ENCODE peak calls at places on chromosome 12, in four cellular contexts. M, J, X and Z are unnamed samples.

GRCh38 chr12:104938371-104938770 is 19.7 kb downstream of the SLC41A2 start:
- DNase-seq in M (no peak), J (no peak), X (no peak), Z (no peak)

GRCh38 chr12:6266431-6267006 is 44.0 kb upstream of the PLEKHG6 start:
- DNase-seq in M (no peak), J (no peak), X (no peak), Z (no peak)

GRCh38 chr12:54390668-54391551 is 6.4 kb upstream of the ZNF385A start:
- DNase-seq in M (peak; percentile 46), J (no peak), X (no peak), Z (peak; percentile 62)

GRCh38 chr12:53221203-53222076 is 10.6 kb downstream of the RARG start:
- DNase-seq in M (peak; percentile 81), J (no peak), X (peak; percentile 76), Z (peak; percentile 88)

GRCh38 chr12:64332938-64333337 is 57.6 kb downstream of the C12orf56 start:
- DNase-seq in M (no peak), J (no peak), X (no peak), Z (no peak)

GRCh38 chr12:57604454-57605307 is at the start of gene DTX3:
- DNase-seq in M (peak; percentile 34), J (no peak), X (peak; percentile 62), Z (peak; percentile 58)

GRCh38 chr12:96985515-96986362 is 78.7 kb downstream of the NEDD1 start:
- DNase-seq in M (no peak), J (no peak), X (no peak), Z (no peak)

GRCh38 chr12:120542166-120542565 is 8.0 kb downstream of the RNF10 start:
- DNase-seq in M (no peak), J (no peak), X (no peak), Z (no peak)

DNA sequence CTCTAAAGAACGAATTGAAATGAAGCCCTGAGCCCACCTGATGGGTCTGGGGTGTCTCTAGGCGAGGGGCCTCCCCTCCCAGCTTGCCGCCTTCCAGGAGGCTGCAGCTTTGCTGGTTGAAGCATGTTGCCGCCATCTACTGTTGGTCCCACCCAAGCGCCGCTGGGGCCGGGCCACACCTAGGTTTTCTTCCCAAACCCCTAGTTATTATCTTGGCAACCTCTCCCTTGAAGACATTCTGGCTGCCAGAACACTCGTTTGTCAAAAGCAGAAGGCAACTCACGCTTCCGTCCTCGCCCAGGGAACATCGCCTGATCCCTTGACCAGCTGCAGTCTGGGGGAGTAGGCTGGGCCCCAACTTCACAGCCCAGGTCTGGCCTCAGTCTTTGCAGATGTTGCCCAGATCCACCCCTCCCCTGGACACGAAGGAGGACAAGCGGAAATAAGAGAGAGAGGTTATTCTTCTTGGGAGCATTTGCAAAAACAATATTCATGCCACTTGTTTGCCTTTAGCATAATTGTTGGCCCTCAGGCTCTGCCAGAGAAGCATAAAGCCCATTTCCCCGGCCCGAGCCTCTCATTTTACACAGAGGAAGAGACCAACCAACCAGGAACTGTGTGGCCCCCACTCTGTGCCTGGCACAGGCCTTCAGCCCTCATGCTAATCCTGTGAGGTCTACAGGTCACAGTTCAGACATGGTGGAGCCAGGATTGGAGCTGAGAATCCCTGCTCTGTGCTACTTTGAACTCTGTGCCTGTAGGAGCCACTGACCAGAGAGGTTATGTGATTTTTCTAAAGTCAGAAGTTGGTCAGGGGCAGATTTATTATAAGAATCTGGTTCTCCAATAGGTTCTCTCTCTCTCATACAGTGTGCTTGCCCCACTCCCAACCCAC is 6.7 kb downstream of the EMP1 start:
- DNase-seq in M (peak; percentile 64), J (no peak), X (peak; percentile 55), Z (no peak)
- H3K4me1 ChIP-seq in M (peaks cover 3% of the 10 kb centered on the region), J (no peaks in the 10 kb centered on the region), X (peaks cover 50% of the 10 kb centered on the region), Z (peaks cover 2% of the 10 kb centered on the region)

GRCh38 chr12:1937481-1938224 is 19.2 kb upstream of the CACNA2D4 start:
- DNase-seq in M (no peak), J (no peak), X (no peak), Z (no peak)
- H3K27ac ChIP-seq in M (peak overlapping the region; percentile 72), J (peak overlapping the region; percentile 74), X (peak overlapping the region; percentile 58), Z (no peak overlapping the region)

GRCh38 chr12:13359636-13360035 is 163.1 kb downstream of the EMP1 start:
- DNase-seq in M (no peak), J (no peak), X (no peak), Z (no peak)

GRCh38 chr12:13362260-13362841 is 165.8 kb downstream of the EMP1 start:
- DNase-seq in M (peak; percentile 50), J (no peak), X (peak; percentile 34), Z (no peak)

GRCh38 chr12:13358391-13358905 is 161.9 kb downstream of the EMP1 start:
- DNase-seq in M (no peak), J (no peak), X (no peak), Z (no peak)
- H3K4me3 ChIP-seq in M (no peak overlapping the region), J (no peak overlapping the region), X (no peak overlapping the region), Z (no peak overlapping the region)

DNA sequence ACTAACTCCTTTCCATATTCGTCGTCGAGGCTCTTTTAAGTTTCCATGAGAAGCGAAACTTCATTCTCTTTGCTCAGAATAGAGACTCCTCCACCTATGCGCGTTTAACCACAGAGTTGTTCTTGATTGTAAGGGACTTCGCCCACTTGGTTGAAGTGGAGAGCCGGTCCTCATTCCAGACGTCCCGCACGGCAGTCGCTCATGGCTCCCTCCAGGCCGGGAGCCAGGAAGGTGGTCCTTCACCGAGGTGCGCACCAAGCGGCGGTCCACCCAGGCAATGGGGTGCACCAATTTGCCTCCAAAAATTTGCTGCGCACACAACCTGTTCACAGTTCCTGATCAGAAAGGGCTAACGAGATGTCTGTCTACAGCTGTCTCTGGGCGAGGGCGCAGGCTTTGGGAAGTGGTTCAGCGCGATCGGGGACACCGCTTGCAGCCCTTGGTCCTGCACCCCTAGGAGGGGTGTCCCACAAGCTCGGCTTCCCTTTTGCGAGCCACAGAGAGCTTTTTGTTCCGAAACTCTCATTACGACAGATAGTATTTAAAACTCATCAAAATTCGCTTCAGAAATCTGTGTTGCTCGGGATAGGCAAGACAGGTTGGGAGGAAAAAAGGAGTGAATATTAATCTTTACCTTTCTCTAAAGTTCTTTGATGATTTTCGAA is 6.5 kb upstream of the ALX1 start:
- DNase-seq in M (no peak), J (no peak), X (no peak), Z (no peak)
- H3K4me1 ChIP-seq in M (no peaks in the 10 kb centered on the region), J (no peaks in the 10 kb centered on the region), X (no peaks in the 10 kb centered on the region), Z (no peaks in the 10 kb centered on the region)

GRCh38 chr12:9730011-9730410 is 2.9 kb downstream of the CLECL1 start:
- DNase-seq in M (no peak), J (no peak), X (no peak), Z (no peak)

GRCh38 chr12:9731393-9731792 is 1.5 kb downstream of the CLECL1 start:
- DNase-seq in M (no peak), J (no peak), X (no peak), Z (no peak)

GRCh38 chr12:9729082-9729481 is 3.8 kb downstream of the CLECL1 start:
- DNase-seq in M (no peak), J (no peak), X (no peak), Z (no peak)

GRCh38 chr12:9731797-9732196 is 1.1 kb downstream of the CLECL1 start:
- DNase-seq in M (no peak), J (no peak), X (no peak), Z (no peak)

DNA sequence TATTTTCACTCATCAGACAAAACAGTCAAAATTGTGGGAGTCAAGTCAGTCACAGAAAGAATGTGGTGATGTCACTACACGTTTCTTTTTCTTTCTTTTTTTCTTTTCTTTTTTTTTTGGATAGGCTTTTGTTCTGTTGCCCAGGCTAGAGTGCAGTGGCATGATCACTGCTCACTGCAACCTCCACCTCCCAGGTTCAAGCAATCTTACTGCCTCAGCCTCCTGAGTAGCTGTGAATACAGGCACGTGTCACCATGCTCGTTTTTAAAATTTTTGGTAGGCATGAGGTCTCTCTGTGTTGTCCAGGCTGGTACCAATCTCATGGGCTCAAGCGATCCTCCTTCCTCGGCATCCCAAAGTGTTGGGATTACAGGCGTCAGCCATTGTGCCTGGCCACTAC is 2.3 kb downstream of the CLECL1 start:
- DNase-seq in M (no peak), J (no peak), X (no peak), Z (no peak)
- H3K27ac ChIP-seq in M (no peak overlapping the region), J (no peak overlapping the region), X (no peak overlapping the region), Z (no peak overlapping the region)

DNA sequence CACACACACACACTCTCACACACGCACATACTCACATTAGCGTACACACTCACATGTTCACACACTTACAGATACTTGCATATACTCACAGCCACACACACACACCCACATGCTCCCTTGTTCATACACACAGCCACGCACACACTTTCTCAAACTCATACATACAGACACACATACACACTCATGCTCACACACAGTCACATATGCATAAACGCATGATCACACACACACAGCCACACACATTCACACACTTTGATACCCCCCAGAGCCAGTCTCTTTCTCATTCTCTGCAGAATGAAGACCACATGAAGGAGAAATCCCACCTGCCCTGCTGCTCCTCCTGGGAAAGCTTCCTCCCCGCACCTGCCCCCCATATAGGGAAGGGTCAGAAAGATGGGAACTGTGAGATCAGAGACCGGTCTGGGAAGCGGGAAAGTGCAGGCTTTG is 105.0 kb upstream of the MED13L start:
- DNase-seq in M (no peak), J (no peak), X (no peak), Z (no peak)
- H3K4me3 ChIP-seq in M (no peak overlapping the region), J (peak overlapping the region; percentile 24), X (no peak overlapping the region), Z (no peak overlapping the region)

DNA sequence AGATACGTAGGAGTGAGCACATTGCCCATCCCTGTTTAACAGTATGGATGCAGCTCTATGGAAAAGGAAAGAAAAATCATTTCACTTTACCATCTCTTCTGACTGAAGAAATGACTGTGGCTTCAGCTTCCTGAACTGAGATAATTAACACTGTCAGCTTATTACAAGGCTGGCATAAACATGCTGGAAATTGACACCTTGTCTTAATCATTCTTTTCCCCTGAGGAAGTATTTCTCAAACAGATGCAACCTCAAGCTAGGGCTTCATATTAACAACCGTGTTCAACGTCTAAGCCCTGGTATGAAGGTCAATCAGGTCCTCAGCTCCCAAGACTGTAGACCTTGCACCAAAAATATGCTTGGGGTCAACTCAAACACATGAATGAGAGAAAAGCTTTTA is 25.0 kb downstream of the RERG start:
- DNase-seq in M (no peak), J (no peak), X (no peak), Z (no peak)
- H3K4me1 ChIP-seq in M (no peaks in the 10 kb centered on the region), J (peaks cover 8% of the 10 kb centered on the region), X (no peaks in the 10 kb centered on the region), Z (peaks cover 15% of the 10 kb centered on the region)

DNA sequence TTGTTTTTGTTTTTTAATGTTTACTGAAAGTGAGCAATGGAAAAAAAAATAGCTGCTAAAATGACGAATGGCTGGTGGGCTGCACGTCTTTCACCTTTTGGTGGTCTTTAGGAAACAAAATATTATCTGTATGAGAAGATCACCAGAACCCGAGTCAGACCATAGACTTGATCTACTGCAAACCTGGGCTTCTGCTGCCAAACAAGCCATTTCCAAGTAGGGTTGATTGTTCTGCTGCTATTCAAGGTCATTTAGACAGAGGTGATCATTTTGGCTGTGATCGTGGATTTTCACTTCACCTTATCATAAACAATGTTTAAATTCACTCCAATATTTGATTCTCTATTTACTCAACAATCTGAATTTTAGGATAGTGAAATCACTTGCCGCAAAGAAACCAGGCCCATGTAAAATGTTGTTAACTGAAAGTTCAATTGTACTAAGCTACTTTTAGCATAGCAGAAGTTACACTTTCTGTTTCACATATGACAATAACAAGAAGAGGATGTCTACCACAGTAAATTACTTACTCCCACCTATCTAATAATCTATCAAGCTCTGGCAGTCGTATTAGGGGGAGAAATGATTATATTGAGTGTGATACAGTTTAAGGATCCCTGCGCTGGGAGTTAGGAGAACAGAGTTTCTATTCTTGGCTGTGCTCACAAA is 66.7 kb upstream of the CAND1 start:
- DNase-seq in M (no peak), J (no peak), X (no peak), Z (no peak)
- H3K27ac ChIP-seq in M (no peak overlapping the region), J (no peak overlapping the region), X (no peak overlapping the region), Z (no peak overlapping the region)

DNA sequence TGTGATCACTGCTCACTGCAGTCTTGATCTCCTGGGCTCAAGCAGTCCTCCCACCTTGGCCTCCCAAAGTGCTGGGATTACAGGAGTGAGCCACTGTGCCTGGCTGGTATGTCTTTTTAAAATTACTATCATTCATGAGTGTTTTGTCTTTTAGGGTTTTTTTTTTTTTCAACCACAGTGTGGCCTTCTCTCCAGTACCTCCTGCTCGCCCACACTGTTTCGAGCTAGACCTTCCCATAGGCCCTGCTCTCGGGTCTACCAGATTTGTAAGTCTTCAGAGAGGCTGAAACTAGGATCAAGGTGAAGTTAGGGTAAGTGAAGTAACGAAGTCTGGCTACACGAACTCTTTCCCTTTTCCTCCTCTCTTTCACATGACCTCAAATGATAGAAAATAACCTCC is 1.5 kb downstream of the BIN2 start:
- DNase-seq in M (no peak), J (no peak), X (no peak), Z (no peak)
- H3K4me3 ChIP-seq in M (peak overlapping the region; percentile 42), J (no peak overlapping the region), X (no peak overlapping the region), Z (no peak overlapping the region)